ENCODE peak calls at places on chromosomes 13 and 19, in eight cellular contexts. V is Karpas-422; K is OCI-LY7; J is activated CD4-positive, alpha-beta T cell treated with anti-CD3 and anti-CD28 coated beads, Interleukin-2, amount 10 ng/mL, durations not matched to agents 7 days and 5 days; Y is AG08395; P is T-helper 2 cell; O is EL; S is NCI-H446 treated with DMSO at 0.1 percent for 48 hours. M is an unnamed sample.

GRCh38 chr13:46288570-46289259 is 77.0 kb downstream of the LRRC63 start:
- DNase-seq in V (peak), K (peak), J (peak), Y (peak), P (no peak), O (peak), S (no peak), M (no peak)

GRCh38 chr13:70758932-70759331 is 650.7 kb upstream of the KLHL1 start:
- DNase-seq in V (no peak), K (no peak), J (no peak), Y (no peak), P (no peak), O (no peak), S (no peak), M (no peak)

GRCh38 chr19:737591-738093 is 13.3 kb upstream of the MISP start:
- DNase-seq in V (peak), K (peak), J (peak), Y (peak), P (peak), O (peak), S (no peak), M (peak)

GRCh38 chr13:44068169-44068568 is 188.5 kb downstream of the LACC1 start:
- DNase-seq in V (no peak), K (no peak), J (no peak), Y (peak), P (no peak), O (peak), S (no peak), M (no peak)

GRCh38 chr13:97043302-97043701 is 49.0 kb upstream of the OXGR1 start:
- DNase-seq in V (no peak), K (no peak), J (no peak), Y (peak), P (no peak), O (peak), S (no peak), M (no peak)

GRCh38 chr13:49399801-49400472 is 43.9 kb downstream of the CAB39L start:
- DNase-seq in V (peak), K (peak), J (no peak), Y (no peak), P (no peak), O (no peak), S (no peak), M (no peak)

GRCh38 chr19:42280761-42281174 is 11.7 kb downstream of the CIC start:
- DNase-seq in V (no peak), K (no peak), J (no peak), Y (peak), P (no peak), O (no peak), S (peak), M (no peak)

GRCh38 chr19:35495107-35496064 is 5.1 kb upstream of the KRTDAP start:
- DNase-seq in V (peak), K (peak), J (peak), Y (peak), P (peak), O (peak), S (no peak), M (peak)

GRCh38 chr19:1214299-1214861 is 8.8 kb downstream of the STK11 start:
- DNase-seq in V (no peak), K (no peak), J (no peak), Y (no peak), P (no peak), O (no peak), S (no peak), M (no peak)

M was measured in CD8-positive, alpha-beta memory T cell.